ENCODE peak calls at places on chromosomes 3 and 15, in nine cellular contexts. E, Q, V, M, O, P, Z, U and B are unnamed samples.

GRCh38 chr3:11212301-11212613 is 58.0 kb downstream of the HRH1 start:
- DNase-seq in E (peak; percentile 10), Q (no peak), V (no peak), M (no peak), O (peak; percentile 44), P (no peak), Z (peak; percentile 76), U (no peak), B (no peak)

GRCh38 chr3:124928333-124929202 is 6.0 kb downstream of the MUC13 start:
- DNase-seq in E (peak; percentile 76), Q (no peak), V (peak; percentile 73), M (peak; percentile 67), O (peak; percentile 45), P (peak; percentile 68), Z (peak; percentile 74), U (peak; percentile 56), B (peak; percentile 40)

GRCh38 chr15:29183071-29183831 is 86.4 kb downstream of the NSMCE3 start:
- DNase-seq in E (no peak), Q (peak; percentile 19), V (peak; percentile 11), M (no peak), O (peak; percentile 26), P (no peak), Z (no peak), U (no peak), B (no peak)

GRCh38 chr3:12120374-12121140 is 38.2 kb downstream of the TIMP4 start:
- DNase-seq in E (no peak), Q (no peak), V (no peak), M (no peak), O (peak; percentile 39), P (no peak), Z (no peak), U (no peak), B (no peak)

GRCh38 chr15:62147149-62148013 is 17.7 kb downstream of the C2CD4B start:
- DNase-seq in E (peak; percentile 49), Q (no peak), V (no peak), M (no peak), O (no peak), P (no peak), Z (no peak), U (no peak), B (no peak)

GRCh38 chr3:66938338-66938963 is 59.7 kb upstream of the KBTBD8 start:
- DNase-seq in E (no peak), Q (no peak), V (peak; percentile 52), M (peak; percentile 54), O (peak; percentile 46), P (no peak), Z (peak; percentile 67), U (no peak), B (peak; percentile 39)

GRCh38 chr3:99952306-99952705 is 134.6 kb downstream of the CMSS1 start:
- DNase-seq in E (no peak), Q (no peak), V (no peak), M (no peak), O (peak; percentile 51), P (no peak), Z (peak; percentile 86), U (no peak), B (no peak)

GRCh38 chr15:60528530-60528929 is 49.6 kb upstream of the ICE2 start:
- DNase-seq in E (no peak), Q (no peak), V (peak; percentile 21), M (no peak), O (peak; percentile 42), P (no peak), Z (peak; percentile 61), U (no peak), B (no peak)

GRCh38 chr3:50418845-50419244 is 59.5 kb upstream of the TMEM115 start:
- DNase-seq in E (no peak), Q (no peak), V (no peak), M (no peak), O (no peak), P (no peak), Z (peak; percentile 16), U (no peak), B (no peak)

GRCh38 chr3:170641510-170642236 is 55.8 kb upstream of the SLC7A14 start:
- DNase-seq in E (no peak), Q (no peak), V (no peak), M (no peak), O (no peak), P (no peak), Z (peak; percentile 46), U (no peak), B (no peak)

GRCh38 chr3:197801801-197802504 is 10.9 kb downstream of the LRCH3 start:
- DNase-seq in E (no peak), Q (no peak), V (peak; percentile 31), M (no peak), O (peak; percentile 60), P (no peak), Z (peak; percentile 51), U (no peak), B (no peak)

GRCh38 chr3:52705438-52705687 is 228 bp downstream of the GLT8D1 start:
- DNase-seq in E (no peak), Q (no peak), V (no peak), M (no peak), O (no peak), P (no peak), Z (no peak), U (no peak), B (no peak)

GRCh38 chr3:101829066-101829830 is 20.1 kb upstream of the NFKBIZ start:
- DNase-seq in E (peak; percentile 42), Q (no peak), V (no peak), M (no peak), O (peak; percentile 56), P (no peak), Z (peak; percentile 85), U (peak; percentile 67), B (no peak)

GRCh38 chr15:36362508-36362907 is 216.9 kb upstream of the CDIN1 start:
- DNase-seq in E (no peak), Q (no peak), V (no peak), M (no peak), O (no peak), P (no peak), Z (peak; percentile 24), U (no peak), B (no peak)

GRCh38 chr3:150407051-150407817 is 864 bp upstream of the TSC22D2 start:
- DNase-seq in E (no peak), Q (no peak), V (peak; percentile 6), M (no peak), O (no peak), P (no peak), Z (peak; percentile 22), U (no peak), B (no peak)

GRCh38 chr3:128360243-128360642 is 106.4 kb downstream of the DNAJB8 start:
- DNase-seq in E (no peak), Q (no peak), V (no peak), M (no peak), O (no peak), P (no peak), Z (no peak), U (no peak), B (no peak)

GRCh38 chr15:28104326-28104725 is 5.2 kb upstream of the OCA2 start:
- DNase-seq in E (no peak), Q (no peak), V (no peak), M (no peak), O (no peak), P (no peak), Z (no peak), U (no peak), B (no peak)

GRCh38 chr3:170815340-170815739 is 54.7 kb downstream of the RPL22L1 start:
- DNase-seq in E (peak; percentile 62), Q (no peak), V (no peak), M (no peak), O (no peak), P (no peak), Z (no peak), U (no peak), B (no peak)

GRCh38 chr3:24086597-24087369 is 141.7 kb downstream of the NR1D2 start:
- DNase-seq in E (no peak), Q (no peak), V (no peak), M (no peak), O (no peak), P (no peak), Z (no peak), U (no peak), B (no peak)

GRCh38 chr3:24087469-24087868 is 142.4 kb downstream of the NR1D2 start:
- DNase-seq in E (no peak), Q (no peak), V (no peak), M (no peak), O (no peak), P (no peak), Z (no peak), U (no peak), B (no peak)

DNA sequence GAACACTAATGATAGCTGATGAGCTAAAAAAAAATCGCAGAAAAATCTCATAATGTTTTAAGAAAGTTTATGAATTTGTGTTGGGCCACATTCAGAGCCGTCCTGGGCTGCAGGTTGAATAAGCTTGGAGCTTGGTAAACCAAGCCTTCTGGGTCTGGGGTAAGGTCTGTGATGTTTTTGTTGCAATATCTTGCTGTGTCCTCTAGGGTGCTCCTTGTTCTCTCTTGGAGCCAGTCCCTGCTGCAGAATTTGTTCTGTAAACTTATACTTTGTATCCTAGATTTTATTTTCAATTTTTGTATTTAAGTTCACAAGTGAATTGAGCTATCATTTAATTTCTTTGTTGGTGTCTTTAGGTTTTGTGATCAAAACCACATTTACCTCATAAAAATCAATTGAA is 143.7 kb downstream of the NR1D2 start:
- DNase-seq in E (no peak), Q (no peak), V (peak; percentile 28), M (no peak), O (peak; percentile 20), P (no peak), Z (peak; percentile 41), U (no peak), B (no peak)
- TF ChIP-seq CTCF in E (peak; percentile 25), Q (peak; percentile 50), V (no peak), M (peak; percentile 57), O (peak; percentile 74), P (peak; percentile 33), Z (peak; percentile 58), U (peak; percentile 32), B (peak; percentile 48)

GRCh38 chr3:126664591-126665214 is 9.8 kb upstream of the TXNRD3 start:
- DNase-seq in E (no peak), Q (no peak), V (peak; percentile 10), M (no peak), O (no peak), P (no peak), Z (peak; percentile 15), U (no peak), B (no peak)
- TF ChIP-seq CTCF in E (no peak), Q (no peak), V (no peak), M (peak; percentile 22), O (no peak), P (no peak), Z (no peak), U (no peak), B (peak; percentile 4)

DNA sequence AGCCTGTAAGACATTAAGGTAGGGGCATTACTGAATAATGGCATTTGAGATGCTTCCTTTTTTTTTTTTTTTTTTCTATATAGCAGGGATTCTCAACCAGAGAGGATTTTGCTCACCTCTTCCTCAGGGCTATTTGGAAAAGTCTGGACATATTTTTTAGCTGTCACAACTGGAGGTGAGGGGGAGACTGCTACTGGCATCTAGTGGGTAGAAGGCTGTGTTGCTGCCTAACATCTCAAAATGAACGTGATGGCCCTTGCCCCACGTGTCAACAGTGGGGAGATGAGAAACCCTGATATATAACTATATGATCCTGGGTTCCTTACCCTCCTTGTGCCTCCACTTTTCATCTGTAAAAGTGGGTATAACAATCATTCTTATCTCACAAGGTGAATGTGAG is 71.9 kb downstream of the CADPS start:
- DNase-seq in E (no peak), Q (no peak), V (no peak), M (no peak), O (no peak), P (no peak), Z (no peak), U (no peak), B (no peak)
- TF ChIP-seq CTCF in E (no peak), Q (no peak), V (no peak), M (no peak), O (peak; percentile 44), P (no peak), Z (no peak), U (no peak), B (no peak)

GRCh38 chr3:41198950-41199865 is at the start of gene CTNNB1:
- DNase-seq in E (peak; percentile 95), Q (peak; percentile 77), V (peak; percentile 94), M (peak; percentile 92), O (peak; percentile 93), P (peak; percentile 93), Z (peak; percentile 95), U (peak; percentile 94), B (peak; percentile 95)
- TF ChIP-seq CTCF in E (no peak), Q (no peak), V (no peak), M (peak; percentile 19), O (peak; percentile 16), P (no peak), Z (no peak), U (peak; percentile 33), B (no peak)